ENCODE peak calls at places on chromosome 10, in eight cellular contexts. P is ELR; F is progenitor cell of endocrine pancreas; J is activated T-cell treated with anti-CD3 and anti-CD28 coated beads, Interleukin-2, amount 50 U/mL, for 72 hours; O is stimulated activated CD4-positive, alpha-beta T cell treated with anti-CD3 and anti-CD28 coated beads, Interleukin-15, amount 100 ng/mL, for 1 hour; X is cardiac muscle cell; R is lower lobe of right lung; Y is fibroblast of gingiva. I is an unnamed sample.

GRCh38 chr10:74754397-74754796 is 72.0 kb upstream of the KAT6B start:
- DNase-seq in X (no peak), R (no peak), Y (no peak), J (no peak), P (no peak), F (no peak), O (no peak), I (no peak)

GRCh38 chr10:11424456-11425287 is 186.8 kb downstream of the USP6NL start:
- DNase-seq in F (peak; percentile 22), J (no peak), Y (peak; percentile 34), O (no peak), P (peak; percentile 60), X (peak; percentile 69), R (peak; percentile 60), I (no peak)

GRCh38 chr10:48522011-48522765 is 82.7 kb downstream of the ARHGAP22 start:
- DNase-seq in P (no peak), F (no peak), O (no peak), X (no peak), J (no peak), R (no peak), Y (no peak), I (no peak)

GRCh38 chr10:9596368-9596920 is 1421.2 kb upstream of the CELF2 start:
- DNase-seq in O (no peak), F (no peak), P (peak; percentile 13), R (no peak), Y (peak; percentile 25), J (no peak), X (no peak), I (no peak)

GRCh38 chr10:43906470-43906869 is 257.8 kb upstream of the ZNF32 start:
- DNase-seq in X (peak; percentile 28), O (no peak), F (no peak), P (no peak), Y (no peak), R (no peak), J (no peak), I (no peak)

GRCh38 chr10:13717936-13718772 is 131.4 kb downstream of the PRPF18 start:
- DNase-seq in J (peak; percentile 8), O (no peak), F (peak; percentile 33), P (peak; percentile 85), R (peak; percentile 80), Y (peak; percentile 83), X (peak; percentile 97), I (no peak)

GRCh38 chr10:100297242-100297641 is 10.8 kb upstream of the BLOC1S2 start:
- DNase-seq in J (no peak), Y (no peak), F (no peak), X (no peak), O (no peak), P (no peak), R (no peak), I (no peak)

GRCh38 chr10:34397324-34397723 is 417.8 kb downstream of the PARD3 start:
- DNase-seq in P (no peak), J (no peak), R (no peak), O (no peak), Y (peak; percentile 68), F (no peak), X (peak; percentile 80), I (no peak)

GRCh38 chr10:75276029-75276872 is 40.5 kb upstream of the COMTD1 start:
- DNase-seq in O (no peak), J (no peak), P (no peak), Y (no peak), F (no peak), X (peak; percentile 11), R (peak; percentile 58), I (no peak)

GRCh38 chr10:7626283-7626682 is 40.5 kb downstream of the ITIH5 start:
- DNase-seq in R (no peak), X (peak; percentile 49), J (no peak), O (no peak), P (no peak), F (no peak), Y (no peak), I (no peak)

GRCh38 chr10:103703941-103704919 is 151.1 kb downstream of the SH3PXD2A start:
- DNase-seq in J (peak; percentile 37), R (no peak), F (no peak), O (no peak), P (no peak), X (no peak), Y (no peak), I (no peak)

GRCh38 chr10:37856881-37857286 is 526 bp downstream of the ZNF248 start:
- DNase-seq in X (no peak), P (peak; percentile 29), F (no peak), Y (peak; percentile 3), R (no peak), O (peak; percentile 4), J (peak; percentile 28), I (no peak)

GRCh38 chr10:73810735-73811465 is 498 bp downstream of the NDST2 start:
- DNase-seq in O (peak; percentile 42), Y (no peak), P (peak; percentile 44), R (peak; percentile 70), X (peak; percentile 30), F (peak; percentile 27), J (peak; percentile 74), I (no peak)